ENCODE peak calls at places on chromosomes 1 and 21, in ten cellular contexts. Q, X, D, S, N, T, G, C, P and E are unnamed samples.

GRCh38 chr1:179121159-179121938 is 39.5 kb downstream of the TOR3A start:
- DNase-seq in P (peak; percentile 66), N (peak; percentile 85), G (no peak), X (peak; percentile 28), D (peak; percentile 74), T (no peak), Q (peak; percentile 66), S (no peak), C (no peak), E (peak; percentile 84)

GRCh38 chr1:203406446-203407045 is 55.6 kb upstream of the FMOD start:
- DNase-seq in X (no peak), N (peak; percentile 27), P (no peak), T (no peak), S (no peak), Q (peak; percentile 22), C (no peak), D (no peak), G (no peak), E (no peak)

GRCh38 chr1:231590453-231591198 is 36.0 kb upstream of the DISC1 start:
- DNase-seq in S (no peak), P (peak; percentile 78), Q (peak; percentile 81), N (peak; percentile 67), C (no peak), X (peak; percentile 47), G (peak; percentile 14), T (peak; percentile 78), D (peak; percentile 75), E (peak; percentile 82)

GRCh38 chr1:214422137-214422671 is 129.2 kb downstream of the PTPN14 start:
- DNase-seq in S (no peak), X (no peak), T (no peak), D (peak; percentile 63), N (no peak), G (no peak), C (no peak), P (no peak), Q (peak; percentile 76), E (peak; percentile 50)

GRCh38 chr1:205370780-205371179 is 14.1 kb upstream of the KLHDC8A start:
- DNase-seq in C (no peak), D (no peak), X (no peak), N (no peak), G (no peak), S (no peak), T (no peak), Q (no peak), P (peak; percentile 17), E (no peak)

GRCh38 chr1:158191299-158191698 is 10.6 kb downstream of the CD1D start:
- DNase-seq in N (no peak), P (peak; percentile 22), C (no peak), G (no peak), X (no peak), Q (no peak), D (no peak), S (no peak), T (no peak), E (no peak)

GRCh38 chr1:3312894-3313578 is 141.4 kb upstream of the ARHGEF16 start:
- DNase-seq in Q (peak; percentile 99), P (peak; percentile 87), X (peak; percentile 88), N (no peak), T (peak; percentile 78), D (peak; percentile 98), S (no peak), G (peak; percentile 67), C (no peak), E (peak; percentile 99)

GRCh38 chr1:184973308-184974085 is 811 bp downstream of the NIBAN1 start:
- DNase-seq in S (peak; percentile 56), T (peak; percentile 44), C (no peak), N (peak; percentile 75), D (peak; percentile 84), X (no peak), G (peak; percentile 27), P (peak; percentile 82), Q (peak; percentile 91), E (peak; percentile 88)

GRCh38 chr1:170247751-170248521 is 102.2 kb downstream of the NTMT2 start:
- DNase-seq in N (no peak), G (no peak), S (peak; percentile 31), Q (peak; percentile 14), D (no peak), C (no peak), T (no peak), P (no peak), X (no peak), E (peak; percentile 48)

GRCh38 chr1:171295821-171296220 is 18.2 kb upstream of the FMO4 start:
- DNase-seq in Q (no peak), P (no peak), G (no peak), X (no peak), T (no peak), S (no peak), C (no peak), N (no peak), D (no peak), E (no peak)

GRCh38 chr1:206725053-206725963 is 40.6 kb downstream of the MAPKAPK2 start:
- DNase-seq in G (peak; percentile 32), Q (peak; percentile 60), S (no peak), N (peak; percentile 81), C (no peak), T (peak; percentile 31), D (peak; percentile 60), X (peak; percentile 15), P (peak; percentile 90), E (peak; percentile 59)

GRCh38 chr1:23810818-23811420 is 10.4 kb upstream of the GALE start:
- DNase-seq in Q (peak; percentile 16), P (peak; percentile 91), D (peak; percentile 25), X (no peak), C (no peak), G (peak; percentile 40), N (peak; percentile 96), T (peak; percentile 52), S (peak; percentile 59), E (peak; percentile 45)

GRCh38 chr21:44686843-44687561 is 5.0 kb upstream of the KRTAP12-1 start:
- DNase-seq in G (no peak), C (no peak), X (no peak), Q (no peak), T (no peak), N (no peak), D (no peak), P (peak; percentile 70), S (no peak), E (no peak)

GRCh38 chr1:9476790-9477463 is 62.3 kb upstream of the SLC25A33 start:
- DNase-seq in C (peak; percentile 98), T (no peak), N (no peak), D (no peak), X (no peak), G (no peak), S (no peak), Q (peak; percentile 35), P (no peak), E (peak; percentile 19)

GRCh38 chr1:58815069-58815679 is 31.3 kb upstream of the JUN start:
- DNase-seq in X (peak; percentile 52), T (peak; percentile 96), D (peak; percentile 90), P (peak; percentile 84), Q (peak; percentile 96), G (peak; percentile 36), C (peak; percentile 49), N (peak; percentile 83), S (peak; percentile 23), E (peak; percentile 93)

GRCh38 chr1:16207318-16208269 is 4.9 kb downstream of the ARHGEF19 start:
- DNase-seq in C (no peak), S (no peak), G (no peak), X (no peak), D (no peak), T (no peak), Q (peak; percentile 30), N (no peak), P (peak; percentile 80), E (peak; percentile 33)

GRCh38 chr1:53642215-53642555 is 96.8 kb downstream of the GLIS1 start:
- DNase-seq in C (no peak), G (no peak), T (no peak), S (no peak), X (no peak), D (no peak), Q (no peak), N (no peak), P (peak; percentile 32), E (no peak)

GRCh38 chr1:232627645-232628334 is 2.1 kb downstream of the SIPA1L2 start:
- DNase-seq in N (peak; percentile 68), C (no peak), X (no peak), G (no peak), S (no peak), D (peak; percentile 44), Q (peak; percentile 57), T (peak; percentile 42), P (peak; percentile 59), E (peak; percentile 39)
- H3K4me3 ChIP-seq in N (no peak overlapping the region), C (no peak overlapping the region), X (no peak overlapping the region), G (no peak overlapping the region), S (no peak overlapping the region), D (no peak overlapping the region), Q (peak overlapping the region; percentile 70), T (no peak overlapping the region), P (peak overlapping the region; percentile 96), E (peak overlapping the region; percentile 82)

GRCh38 chr1:226634156-226634588 is 85.6 kb downstream of the STUM start:
- DNase-seq in C (no peak), N (peak; percentile 90), Q (peak; percentile 66), S (no peak), D (peak; percentile 70), G (peak; percentile 70), T (peak; percentile 60), P (peak; percentile 93), X (peak; percentile 39), E (peak; percentile 86)

GRCh38 chr1:226636847-226637096 is 88.2 kb downstream of the STUM start:
- DNase-seq in T (no peak), S (no peak), G (no peak), P (no peak), X (no peak), D (no peak), C (no peak), Q (no peak), N (peak; percentile 43), E (no peak)

GRCh38 chr1:226634611-226635246 is 86.2 kb downstream of the STUM start:
- DNase-seq in S (no peak), X (no peak), P (peak; percentile 51), Q (no peak), D (no peak), G (no peak), T (no peak), N (no peak), C (no peak), E (no peak)

GRCh38 chr1:226637147-226637935 is 88.8 kb downstream of the STUM start:
- DNase-seq in N (peak; percentile 61), P (peak; percentile 74), G (no peak), D (peak; percentile 51), X (no peak), T (no peak), S (no peak), Q (no peak), C (no peak), E (peak; percentile 36)

GRCh38 chr1:226635456-226635941 is 86.9 kb downstream of the STUM start:
- DNase-seq in D (no peak), S (no peak), X (no peak), G (no peak), N (peak; percentile 56), T (no peak), Q (no peak), C (no peak), P (peak; percentile 43), E (no peak)
- H3K9ac ChIP-seq in D (no peak overlapping the region), S (no peak overlapping the region), X (no peak overlapping the region), G (no peak overlapping the region), N (peak overlapping the region; percentile 35), T (no peak overlapping the region), Q (no peak overlapping the region), C (peak overlapping the region; percentile 37), P (no peak overlapping the region), E (no peak overlapping the region)

GRCh38 chr1:8020032-8020431 is 6.1 kb downstream of the ERRFI1 start:
- DNase-seq in T (peak; percentile 77), S (no peak), G (no peak), D (peak; percentile 42), P (no peak), C (no peak), N (no peak), X (no peak), Q (peak; percentile 52), E (peak; percentile 52)
- H3K4me3 ChIP-seq in T (no peak overlapping the region), S (no peak overlapping the region), G (no peak overlapping the region), D (no peak overlapping the region), P (peak overlapping the region; percentile 73), C (peak overlapping the region; percentile 61), N (no peak overlapping the region), X (peak overlapping the region; percentile 2), Q (no peak overlapping the region), E (peak overlapping the region; percentile 44)

GRCh38 chr1:19619697-19620384 is 24.3 kb upstream of the NBL1 start:
- DNase-seq in G (no peak), T (no peak), C (no peak), Q (no peak), N (no peak), X (no peak), D (no peak), P (no peak), S (no peak), E (peak; percentile 28)
- H3K9ac ChIP-seq in G (no peak overlapping the region), T (no peak overlapping the region), C (no peak overlapping the region), Q (no peak overlapping the region), N (no peak overlapping the region), X (no peak overlapping the region), D (no peak overlapping the region), P (no peak overlapping the region), S (no peak overlapping the region), E (peak overlapping the region; percentile 9)